ENCODE peak calls at places on chromosomes 4 and X, in seven cellular contexts. E is H1, Q is K562, M is HepG2, K is SK-N-SH, S is GM12878, J is HCT116. U is an unnamed sample.

GRCh38 chr4:66331761-66332160 is 661.5 kb upstream of the EPHA5 start:
- DNase-seq in E (no peak), Q (no peak), M (no peak), K (no peak), S (no peak), J (no peak), U (no peak)

GRCh38 chrX:129769467-129770154 is 10.1 kb upstream of the SASH3 start:
- DNase-seq in E (no peak), Q (no peak), M (no peak), K (no peak), S (peak), J (no peak), U (no peak)

GRCh38 chrX:129721870-129722269 is 16.9 kb upstream of the XPNPEP2 start:
- DNase-seq in E (no peak), Q (no peak), M (no peak), K (no peak), S (no peak), J (no peak), U (no peak)

GRCh38 chr4:177297781-177298391 is 11.8 kb upstream of the NEIL3 start:
- DNase-seq in E (no peak), Q (no peak), M (no peak), K (no peak), S (no peak), J (no peak), U (no peak)

GRCh38 chr4:82523179-82523578 is 38.6 kb downstream of the TMEM150C start:
- DNase-seq in E (no peak), Q (no peak), M (no peak), K (no peak), S (no peak), J (no peak), U (no peak)

GRCh38 chr4:137421796-137422195 is 110.5 kb downstream of the PCDH18 start:
- DNase-seq in E (no peak), Q (no peak), M (no peak), K (no peak), S (no peak), J (no peak), U (no peak)

GRCh38 chr4:61805237-61805636 is 605.1 kb downstream of the ADGRL3 start:
- DNase-seq in E (no peak), Q (no peak), M (no peak), K (no peak), S (no peak), J (no peak), U (no peak)

GRCh38 chr4:131091896-131092295 is 1995.9 kb downstream of the C4orf33 start:
- DNase-seq in E (no peak), Q (no peak), M (peak), K (peak), S (no peak), J (peak), U (peak)

GRCh38 chr4:124334119-124334518 is 378.4 kb downstream of the ANKRD50 start:
- DNase-seq in E (peak), Q (peak), M (peak), K (peak), S (no peak), J (peak), U (no peak)

GRCh38 chrX:94057385-94057784 is 383.4 kb downstream of the FAM133A start:
- DNase-seq in E (no peak), Q (no peak), M (no peak), K (no peak), S (no peak), J (no peak), U (no peak)

GRCh38 chr4:723706-724105 is 18.1 kb downstream of the PCGF3 start:
- DNase-seq in E (no peak), Q (no peak), M (no peak), K (no peak), S (no peak), J (no peak), U (no peak)

GRCh38 chrX:155888139-155888538 is 7.0 kb downstream of the VAMP7 start:
- DNase-seq in E (no peak), Q (no peak), M (no peak), K (no peak), S (no peak), J (peak), U (peak)

GRCh38 chr4:88008133-88008621 is 742 bp downstream of the PKD2 start:
- DNase-seq in E (no peak), Q (peak), M (peak), K (peak), S (no peak), J (no peak), U (peak)

GRCh38 chr4:108473163-108473720 is 147.1 kb upstream of the RPL34 start:
- DNase-seq in E (no peak), Q (no peak), M (no peak), K (peak), S (no peak), J (no peak), U (no peak)

GRCh38 chrX:2526390-2526789 is 25.6 kb upstream of the DHRSX start:
- DNase-seq in E (no peak), Q (no peak), M (no peak), K (no peak), S (no peak), J (no peak), U (no peak)

DNA sequence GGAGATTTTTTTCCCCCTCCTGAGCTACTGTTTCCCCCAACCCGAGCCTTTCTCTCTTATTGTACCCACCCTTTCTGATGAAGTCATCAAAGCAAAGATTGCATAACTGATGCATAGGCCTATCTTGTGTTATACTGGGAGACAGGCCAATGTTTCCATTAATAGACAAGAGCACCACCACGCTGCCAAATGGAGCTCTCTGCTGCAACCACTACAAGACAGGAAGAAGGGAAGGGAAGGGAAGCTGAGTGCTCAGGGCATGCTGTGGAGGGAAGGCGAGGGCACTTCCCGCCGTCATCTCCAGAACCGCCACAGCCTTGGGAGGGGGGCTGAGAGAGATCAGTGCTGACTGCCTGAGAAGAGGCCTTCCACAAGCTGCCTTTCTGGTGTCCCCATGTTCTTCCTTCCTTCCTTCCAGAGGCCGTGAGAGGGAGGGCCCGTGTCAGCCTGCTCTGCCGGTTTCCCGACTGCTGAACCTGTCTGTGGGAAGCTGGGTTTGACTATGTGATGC is 75.0 kb downstream of the MGST2 start:
- DNase-seq in E (no peak), Q (no peak), M (peak), K (peak), S (no peak), J (no peak), U (peak)
- TF ChIP-seq JUND in E (no peak), Q (peak), M (no peak), K (peak), S (no peak), J (no peak), U (no peak)

DNA sequence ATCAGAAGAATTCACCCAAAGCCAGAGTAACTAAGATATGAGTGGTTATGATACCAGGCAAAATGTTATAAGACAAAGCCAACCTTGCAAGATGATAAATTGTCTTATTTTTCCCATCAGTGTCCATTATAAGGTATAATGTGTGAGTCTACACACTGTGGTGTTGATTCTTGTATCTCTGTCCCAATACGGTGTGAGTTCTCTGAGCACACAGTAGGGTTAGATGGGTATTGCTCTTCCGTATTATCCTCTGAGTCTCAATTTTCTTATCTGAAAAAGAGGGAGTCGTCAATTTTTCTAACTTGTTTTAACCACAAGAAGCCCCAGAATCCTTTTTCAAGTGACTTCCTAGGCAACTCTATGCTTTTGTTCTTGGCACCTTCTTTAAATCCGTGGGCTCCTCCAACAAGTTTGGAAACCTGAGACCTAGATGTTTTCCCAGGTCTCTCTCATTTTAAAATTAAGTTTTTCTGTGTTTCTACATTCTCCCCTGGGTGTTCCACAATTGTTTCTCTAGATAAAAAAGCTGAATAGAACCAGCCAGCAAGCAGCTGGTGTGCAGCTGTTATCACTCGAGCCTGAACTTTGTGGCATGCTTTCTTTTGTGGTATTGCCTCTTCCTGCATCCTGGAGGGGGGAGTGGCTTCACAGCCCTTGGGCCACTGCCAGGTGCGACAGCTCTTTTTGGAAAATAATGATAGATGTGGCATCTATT is 69.8 kb downstream of the HMGB2 start:
- DNase-seq in E (no peak), Q (peak), M (no peak), K (peak), S (no peak), J (no peak), U (no peak)
- TF ChIP-seq JUND in E (no peak), Q (peak), M (no peak), K (no peak), S (no peak), J (no peak), U (no peak)

GRCh38 chr4:174999407-174999806 is 81.2 kb downstream of the ADAM29 start:
- DNase-seq in E (no peak), Q (no peak), M (no peak), K (no peak), S (no peak), J (no peak), U (no peak)
- TF ChIP-seq JUND in E (no peak), Q (no peak), M (no peak), K (no peak), S (no peak), J (no peak), U (no peak)

GRCh38 chr4:22167201-22167600 is 218.6 kb upstream of the KCNIP4 start:
- DNase-seq in E (no peak), Q (no peak), M (no peak), K (no peak), S (no peak), J (no peak), U (no peak)

GRCh38 chr4:22174640-22175039 is 226.1 kb upstream of the KCNIP4 start:
- DNase-seq in E (no peak), Q (no peak), M (no peak), K (no peak), S (no peak), J (no peak), U (no peak)

DNA sequence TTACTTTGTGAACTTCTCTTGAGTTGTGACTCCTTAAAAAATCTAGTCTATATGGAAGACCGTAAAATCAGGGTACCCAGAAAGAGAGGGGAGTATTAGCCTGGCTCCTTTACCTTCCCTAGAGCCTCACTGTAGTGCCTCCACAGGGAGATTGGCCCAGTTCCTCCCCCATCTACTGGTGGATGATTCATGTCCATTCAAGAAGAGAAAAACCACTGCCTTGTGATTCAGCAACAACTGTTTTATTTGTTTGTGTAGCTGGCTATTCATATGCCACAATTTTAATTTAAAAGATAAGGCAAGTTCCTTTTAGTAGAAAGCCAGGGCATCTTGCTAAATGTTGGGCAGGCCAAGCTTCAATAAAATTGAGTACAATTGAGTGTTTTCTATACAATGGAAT is 221.8 kb upstream of the KCNIP4 start:
- DNase-seq in E (no peak), Q (no peak), M (no peak), K (no peak), S (no peak), J (no peak), U (no peak)
- TF ChIP-seq JUND in E (no peak), Q (no peak), M (no peak), K (peak), S (no peak), J (no peak), U (no peak)

GRCh38 chr4:3729188-3729884 is 36.8 kb upstream of the ADRA2C start:
- DNase-seq in E (no peak), Q (no peak), M (no peak), K (no peak), S (no peak), J (no peak), U (no peak)
- TF ChIP-seq JUND in E (no peak), Q (no peak), M (no peak), K (no peak), S (no peak), J (no peak), U (no peak)

GRCh38 chrX:74346124-74346523 is 42.1 kb downstream of the ZCCHC13 start:
- DNase-seq in E (no peak), Q (no peak), M (no peak), K (no peak), S (no peak), J (no peak), U (no peak)
- TF ChIP-seq JUND in E (no peak), Q (peak), M (no peak), K (no peak), S (no peak), J (no peak), U (no peak)

DNA sequence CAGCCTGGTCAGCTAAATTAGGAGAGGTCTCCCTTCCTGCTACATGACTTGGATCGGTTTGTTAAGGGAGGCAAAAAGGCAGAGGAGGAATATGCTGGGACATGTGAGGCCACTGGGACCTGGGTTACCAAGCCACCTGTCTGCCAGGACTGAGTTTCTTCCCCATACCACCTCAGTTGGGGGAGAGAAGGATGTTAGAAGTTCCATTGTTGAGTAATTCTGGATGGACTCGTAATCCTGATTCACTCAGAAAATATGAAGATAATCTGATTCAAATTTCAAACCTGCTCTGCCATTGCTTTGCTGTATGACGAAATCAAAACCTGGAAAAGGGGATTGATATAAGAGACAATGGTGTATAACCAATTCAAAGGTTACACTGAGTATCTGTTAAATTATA is 97.4 kb upstream of the S100G start:
- DNase-seq in E (no peak), Q (no peak), M (no peak), K (no peak), S (no peak), J (no peak), U (no peak)
- TF ChIP-seq JUND in E (no peak), Q (no peak), M (no peak), K (peak), S (no peak), J (no peak), U (no peak)

GRCh38 chr4:80266902-80267380 is 477 bp downstream of the FGF5 start:
- DNase-seq in E (no peak), Q (peak), M (no peak), K (peak), S (no peak), J (no peak), U (no peak)
- TF ChIP-seq JUND in E (no peak), Q (no peak), M (no peak), K (no peak), S (no peak), J (no peak), U (no peak)

GRCh38 chr4:127307996-127308395 is 324.8 kb upstream of the INTU start:
- DNase-seq in E (no peak), Q (no peak), M (no peak), K (no peak), S (no peak), J (no peak), U (no peak)

GRCh38 chr4:127311371-127311770 is 321.4 kb upstream of the INTU start:
- DNase-seq in E (no peak), Q (no peak), M (no peak), K (no peak), S (no peak), J (no peak), U (no peak)

GRCh38 chr4:127309360-127310095 is 323.2 kb upstream of the INTU start:
- DNase-seq in E (no peak), Q (no peak), M (no peak), K (no peak), S (no peak), J (peak), U (no peak)

GRCh38 chr4:127311924-127312323 is 320.8 kb upstream of the INTU start:
- DNase-seq in E (no peak), Q (no peak), M (no peak), K (no peak), S (no peak), J (no peak), U (no peak)

GRCh38 chr4:127313767-127314166 is 319.0 kb upstream of the INTU start:
- DNase-seq in E (no peak), Q (no peak), M (no peak), K (no peak), S (no peak), J (no peak), U (no peak)
- TF ChIP-seq JUND in E (no peak), Q (no peak), M (no peak), K (no peak), S (no peak), J (no peak), U (no peak)